ENCODE peak calls at places on chromosomes 5 and 9, in ten cellular contexts. L is activated T-helper 1 cell treated with Interleukin-2 at 50 U/mL for 16 hours; Y is osteocyte; A is NCI-H345; W is nephron progenitor cell; J is AG08395; S is activated effector memory CD4-positive, alpha-beta T cell treated with Interleukin-2 at 50 U/mL for 16 hours; N is T-helper 9 cell; G is RWPE1; M is EL. H is an unnamed sample.

GRCh38 chr9:137276757-137277328 is 683 bp upstream of the TOR4A start:
- DNase-seq in L (no peak), Y (no peak), A (no peak), W (no peak), J (peak), S (no peak), N (no peak), G (no peak), M (peak), H (peak)

GRCh38 chr9:33765411-33765810 is 29.9 kb upstream of the PRSS3 start:
- DNase-seq in L (no peak), Y (no peak), A (no peak), W (no peak), J (no peak), S (no peak), N (no peak), G (peak), M (peak), H (no peak)

GRCh38 chr5:151555760-151556576 is 35.2 kb downstream of the FAT2 start:
- DNase-seq in L (no peak), Y (no peak), A (no peak), W (no peak), J (no peak), S (no peak), N (no peak), G (no peak), M (no peak), H (no peak)

GRCh38 chr9:119639287-119639955 is 270.2 kb upstream of the BRINP1 start:
- DNase-seq in L (no peak), Y (no peak), A (no peak), W (peak), J (no peak), S (no peak), N (no peak), G (no peak), M (no peak), H (no peak)

GRCh38 chr5:151022511-151023018 is 2.2 kb downstream of the GPX3 start:
- DNase-seq in L (no peak), Y (no peak), A (no peak), W (no peak), J (no peak), S (no peak), N (no peak), G (peak), M (no peak), H (no peak)

GRCh38 chr9:36486454-36486932 is 86.2 kb upstream of the MELK start:
- DNase-seq in L (no peak), Y (no peak), A (no peak), W (peak), J (no peak), S (no peak), N (peak), G (peak), M (peak), H (no peak)

GRCh38 chr5:3595102-3595961 is at the start of gene IRX1:
- DNase-seq in L (no peak), Y (peak), A (peak), W (peak), J (peak), S (no peak), N (no peak), G (no peak), M (no peak), H (peak)

GRCh38 chr5:10705736-10706135 is 55.3 kb downstream of the DAP start:
- DNase-seq in L (no peak), Y (no peak), A (no peak), W (no peak), J (no peak), S (no peak), N (no peak), G (peak), M (peak), H (no peak)

GRCh38 chr5:2417301-2417700 is 334.2 kb downstream of the IRX2 start:
- DNase-seq in L (no peak), Y (no peak), A (no peak), W (no peak), J (no peak), S (no peak), N (no peak), G (no peak), M (no peak), H (no peak)

GRCh38 chr5:54671111-54671531 is 153.6 kb downstream of the SNX18 start:
- DNase-seq in L (no peak), Y (no peak), A (no peak), W (no peak), J (no peak), S (no peak), N (no peak), G (peak), M (no peak), H (peak)

GRCh38 chr5:150172563-150172962 is 6.0 kb downstream of the CDX1 start:
- DNase-seq in L (no peak), Y (no peak), A (no peak), W (no peak), J (no peak), S (no peak), N (no peak), G (no peak), M (no peak), H (no peak)

GRCh38 chr9:136222896-136223266 is 18.0 kb upstream of the LHX3 start:
- DNase-seq in L (no peak), Y (no peak), A (no peak), W (no peak), J (no peak), S (no peak), N (no peak), G (no peak), M (no peak), H (no peak)

GRCh38 chr5:113336975-113337374 is 97.8 kb downstream of the TSSK1B start:
- DNase-seq in L (no peak), Y (no peak), A (no peak), W (no peak), J (peak), S (no peak), N (no peak), G (peak), M (peak), H (no peak)

GRCh38 chr5:87300744-87301143 is 33.1 kb downstream of the RASA1 start:
- DNase-seq in L (no peak), Y (no peak), A (no peak), W (no peak), J (peak), S (no peak), N (no peak), G (peak), M (peak), H (no peak)

GRCh38 chr9:113536483-113537226 is 73.1 kb downstream of the RGS3 start:
- DNase-seq in L (no peak), Y (no peak), A (no peak), W (no peak), J (no peak), S (no peak), N (no peak), G (no peak), M (no peak), H (no peak)

GRCh38 chr9:7780261-7780988 is 19.2 kb downstream of the DMAC1 start:
- DNase-seq in L (no peak), Y (no peak), A (no peak), W (no peak), J (peak), S (no peak), N (no peak), G (no peak), M (peak), H (no peak)

GRCh38 chr5:151751091-151751490 is 7.3 kb downstream of the ATOX1 start:
- DNase-seq in L (no peak), Y (no peak), A (no peak), W (no peak), J (peak), S (no peak), N (no peak), G (no peak), M (no peak), H (no peak)

GRCh38 chr9:37399336-37399735 is 23.2 kb upstream of the GRHPR start:
- DNase-seq in L (no peak), Y (no peak), A (no peak), W (no peak), J (no peak), S (no peak), N (no peak), G (no peak), M (no peak), H (no peak)

GRCh38 chr9:91415290-91415689 is 8.3 kb downstream of the NFIL3 start:
- DNase-seq in L (no peak), Y (no peak), A (no peak), W (no peak), J (no peak), S (no peak), N (no peak), G (no peak), M (no peak), H (no peak)

GRCh38 chr5:56233230-56233629 is at the start of gene ANKRD55:
- DNase-seq in L (no peak), Y (no peak), A (peak), W (peak), J (no peak), S (no peak), N (no peak), G (no peak), M (no peak), H (no peak)

GRCh38 chr5:74638776-74639537 is 1.6 kb downstream of the ENC1 start:
- DNase-seq in L (no peak), Y (no peak), A (no peak), W (no peak), J (no peak), S (no peak), N (no peak), G (no peak), M (peak), H (no peak)

GRCh38 chr5:140298183-140298601 is 4.7 kb downstream of the PFDN1 start:
- DNase-seq in L (no peak), Y (no peak), A (no peak), W (no peak), J (no peak), S (no peak), N (no peak), G (no peak), M (peak), H (no peak)

GRCh38 chr9:95477441-95477840 is 39.3 kb downstream of the PTCH1 start:
- DNase-seq in L (no peak), Y (no peak), A (no peak), W (no peak), J (no peak), S (no peak), N (no peak), G (no peak), M (no peak), H (no peak)

GRCh38 chr5:35804201-35804653 is 52.5 kb upstream of the IL7R start:
- DNase-seq in L (no peak), Y (no peak), A (peak), W (no peak), J (no peak), S (no peak), N (no peak), G (no peak), M (no peak), H (no peak)

GRCh38 chr5:96337048-96337781 is 95.8 kb downstream of the PCSK1 start:
- DNase-seq in L (no peak), Y (no peak), A (no peak), W (no peak), J (no peak), S (no peak), N (no peak), G (no peak), M (no peak), H (no peak)

GRCh38 chr9:124217839-124218437 is 39.8 kb upstream of the NEK6 start:
- DNase-seq in L (no peak), Y (no peak), A (no peak), W (no peak), J (no peak), S (no peak), N (no peak), G (no peak), M (no peak), H (no peak)

GRCh38 chr9:8858250-8859161 is 1058.9 kb upstream of the DMAC1 start:
- DNase-seq in L (no peak), Y (no peak), A (peak), W (peak), J (no peak), S (no peak), N (no peak), G (no peak), M (no peak), H (no peak)

GRCh38 chr5:113319256-113320053 is 115.3 kb downstream of the TSSK1B start:
- DNase-seq in L (no peak), Y (no peak), A (no peak), W (no peak), J (no peak), S (no peak), N (no peak), G (peak), M (no peak), H (no peak)

GRCh38 chr9:136983167-136983566 is 374 bp downstream of the LCNL1 start:
- DNase-seq in L (no peak), Y (no peak), A (no peak), W (no peak), J (no peak), S (no peak), N (no peak), G (no peak), M (no peak), H (no peak)

GRCh38 chr5:65359981-65360380 is 121.7 kb downstream of the ADAMTS6 start:
- DNase-seq in L (no peak), Y (no peak), A (no peak), W (no peak), J (no peak), S (no peak), N (no peak), G (no peak), M (no peak), H (no peak)

GRCh38 chr5:39447059-39447458 is 22.3 kb upstream of the DAB2 start:
- DNase-seq in L (no peak), Y (no peak), A (no peak), W (no peak), J (no peak), S (no peak), N (no peak), G (no peak), M (no peak), H (no peak)

GRCh38 chr5:142385194-142385593 is 60.4 kb upstream of the SPRY4 start:
- DNase-seq in L (no peak), Y (no peak), A (no peak), W (no peak), J (peak), S (no peak), N (no peak), G (no peak), M (peak), H (no peak)

GRCh38 chr9:112486221-112487007 is at the start of gene KIAA1958:
- DNase-seq in L (peak), Y (peak), A (peak), W (peak), J (peak), S (peak), N (peak), G (peak), M (peak), H (peak)

GRCh38 chr9:23829580-23830458 is 3.8 kb upstream of the ELAVL2 start:
- DNase-seq in L (no peak), Y (no peak), A (no peak), W (peak), J (no peak), S (no peak), N (no peak), G (no peak), M (no peak), H (no peak)

H was measured in lung.